ENCODE peak calls at places on chromosome 3, in five cellular contexts. G is stimulated activated CD8-positive, alpha-beta memory T cell treated with anti-CD3 and anti-CD28 coated beads, Interleukin-4, amount 100 ng/mL, for 24 hours; N is iris pigment epithelial cell; S is astrocyte of the spinal cord; R is ELR. W is an unnamed sample.

GRCh38 chr3:177211503-177212277 is 14.4 kb upstream of the TBL1XR1 start:
- DNase-seq in G (no peak), N (peak), S (no peak), R (no peak), W (no peak)

GRCh38 chr3:37223084-37223975 is 48.9 kb upstream of the LRRFIP2 start:
- DNase-seq in G (no peak), N (peak), S (peak), R (peak), W (no peak)

GRCh38 chr3:108391917-108392585 is 95.7 kb downstream of the HHLA2 start:
- DNase-seq in G (no peak), N (peak), S (peak), R (no peak), W (no peak)

GRCh38 chr3:29099775-29100174 is 181.1 kb upstream of the RBMS3 start:
- DNase-seq in G (no peak), N (no peak), S (no peak), R (no peak), W (no peak)

GRCh38 chr3:114221165-114221880 is 16.1 kb downstream of the ZNF80 start:
- DNase-seq in G (no peak), N (peak), S (peak), R (no peak), W (no peak)

GRCh38 chr3:94965867-94966471 is 903.1 kb downstream of the NSUN3 start:
- DNase-seq in G (no peak), N (no peak), S (no peak), R (no peak), W (no peak)

GRCh38 chr3:170448530-170449110 is 30.0 kb downstream of the CLDN11 start:
- DNase-seq in G (no peak), N (peak), S (no peak), R (no peak), W (no peak)

GRCh38 chr3:158104346-158105020 is 1.7 kb downstream of the SHOX2 start:
- DNase-seq in G (no peak), N (no peak), S (no peak), R (no peak), W (no peak)

GRCh38 chr3:167941234-167941995 is 154.3 kb downstream of the GOLIM4 start:
- DNase-seq in G (no peak), N (peak), S (peak), R (peak), W (peak)

GRCh38 chr3:16789344-16790100 is 95.2 kb upstream of the PLCL2 start:
- DNase-seq in G (no peak), N (no peak), S (no peak), R (no peak), W (no peak)

GRCh38 chr3:148879256-148879655 is 14.2 kb downstream of the CPA3 start:
- DNase-seq in G (no peak), N (no peak), S (no peak), R (no peak), W (no peak)

GRCh38 chr3:119184808-119185690 is 11.7 kb downstream of the UPK1B start:
- DNase-seq in G (no peak), N (peak), S (peak), R (peak), W (no peak)

GRCh38 chr3:101081990-101082389 is 88.8 kb upstream of the ABI3BP start:
- DNase-seq in G (no peak), N (peak), S (peak), R (no peak), W (no peak)

GRCh38 chr3:71817262-71817661 is 32.3 kb upstream of the PROK2 start:
- DNase-seq in G (no peak), N (no peak), S (no peak), R (no peak), W (no peak)

GRCh38 chr3:27659279-27660021 is 62.7 kb downstream of the EOMES start:
- DNase-seq in G (peak), N (peak), S (peak), R (peak), W (no peak)

GRCh38 chr3:39141211-39141995 is 12.0 kb downstream of the CSRNP1 start:
- DNase-seq in G (no peak), N (peak), S (no peak), R (peak), W (peak)

GRCh38 chr3:196122021-196122687 is 40.3 kb upstream of the TFRC start:
- DNase-seq in G (no peak), N (peak), S (no peak), R (no peak), W (no peak)

GRCh38 chr3:195251336-195252065 is 19.5 kb downstream of the XXYLT1 start:
- DNase-seq in G (no peak), N (no peak), S (no peak), R (no peak), W (no peak)

GRCh38 chr3:179244874-179245273 is 6.0 kb downstream of the KCNMB3 start:
- DNase-seq in G (no peak), N (peak), S (peak), R (no peak), W (no peak)

GRCh38 chr3:126442849-126443229 is 32.9 kb downstream of the ZXDC start:
- DNase-seq in G (no peak), N (no peak), S (no peak), R (no peak), W (no peak)

GRCh38 chr3:124599779-124600693 is 130.2 kb upstream of the UMPS start:
- DNase-seq in G (no peak), N (no peak), S (no peak), R (peak), W (no peak)

GRCh38 chr3:88985491-88985890 is 121.9 kb upstream of the EPHA3 start:
- DNase-seq in G (no peak), N (peak), S (peak), R (no peak), W (no peak)

GRCh38 chr3:188108703-188109412 is 45.1 kb upstream of the LPP start:
- DNase-seq in G (no peak), N (no peak), S (no peak), R (no peak), W (no peak)

GRCh38 chr3:72505539-72506430 is 342.5 kb downstream of the SHQ1 start:
- DNase-seq in G (no peak), N (no peak), S (no peak), R (no peak), W (no peak)

GRCh38 chr3:143928541-143929255 is 42.9 kb upstream of the DIPK2A start:
- DNase-seq in G (no peak), N (no peak), S (no peak), R (no peak), W (no peak)

GRCh38 chr3:119800844-119801243 is 18.9 kb downstream of the NR1I2 start:
- DNase-seq in G (no peak), N (no peak), S (no peak), R (no peak), W (no peak)

GRCh38 chr3:37861540-37862051 is at the start of gene CTDSPL:
- DNase-seq in G (no peak), N (peak), S (peak), R (peak), W (peak)

W was measured in pancreas.